ENCODE peak calls at places on chromosomes 4 and X, in six cellular contexts. One of them, this sample, is unnamed.

GRCh38 chrX:13345037-13345436 is 25.2 kb upstream of the ATXN3L start:
- DNase-seq in left ventricle myocardium inferior: no peak
- DNase-seq in central memory CD8-positive, alpha-beta T cell: no peak
- DNase-seq in Karpas-422: no peak
- DNase-seq in fibroblast of mammary gland: no peak
- DNase-seq in NCI-H460: no peak
- DNase-seq in this sample: no peak

GRCh38 chr4:105622269-105622668 is 69.8 kb downstream of the ARHGEF38 start:
- DNase-seq in left ventricle myocardium inferior: no peak
- DNase-seq in NCI-H460: peak; percentile 58
- DNase-seq in central memory CD8-positive, alpha-beta T cell: no peak
- DNase-seq in fibroblast of mammary gland: peak; percentile 62
- DNase-seq in Karpas-422: no peak
- DNase-seq in this sample: no peak

GRCh38 chrX:107849747-107850478 is 24.2 kb downstream of the MID2 start:
- DNase-seq in Karpas-422: no peak
- DNase-seq in fibroblast of mammary gland: peak; percentile 19
- DNase-seq in central memory CD8-positive, alpha-beta T cell: no peak
- DNase-seq in left ventricle myocardium inferior: no peak
- DNase-seq in NCI-H460: no peak
- DNase-seq in this sample: no peak

GRCh38 chrX:16778545-16778944 is 7.7 kb upstream of the TXLNG start:
- DNase-seq in Karpas-422: no peak
- DNase-seq in NCI-H460: no peak
- DNase-seq in fibroblast of mammary gland: no peak
- DNase-seq in left ventricle myocardium inferior: no peak
- DNase-seq in central memory CD8-positive, alpha-beta T cell: no peak
- DNase-seq in this sample: no peak

GRCh38 chr4:184444953-184445309 is 29.4 kb downstream of the IRF2 start:
- DNase-seq in fibroblast of mammary gland: no peak
- DNase-seq in Karpas-422: no peak
- DNase-seq in NCI-H460: no peak
- DNase-seq in left ventricle myocardium inferior: no peak
- DNase-seq in central memory CD8-positive, alpha-beta T cell: no peak
- DNase-seq in this sample: no peak

GRCh38 chr4:148795156-148795864 is 353.1 kb upstream of the NR3C2 start:
- DNase-seq in Karpas-422: no peak
- DNase-seq in fibroblast of mammary gland: no peak
- DNase-seq in left ventricle myocardium inferior: peak; percentile 25
- DNase-seq in NCI-H460: no peak
- DNase-seq in central memory CD8-positive, alpha-beta T cell: no peak
- DNase-seq in this sample: no peak

GRCh38 chr4:151012836-151013235 is 2.2 kb downstream of the LRBA start:
- DNase-seq in fibroblast of mammary gland: no peak
- DNase-seq in Karpas-422: no peak
- DNase-seq in NCI-H460: no peak
- DNase-seq in left ventricle myocardium inferior: no peak
- DNase-seq in central memory CD8-positive, alpha-beta T cell: no peak
- DNase-seq in this sample: no peak

GRCh38 chr4:71186257-71186565 is 152.6 kb upstream of the SLC4A4 start:
- DNase-seq in fibroblast of mammary gland: no peak
- DNase-seq in NCI-H460: no peak
- DNase-seq in central memory CD8-positive, alpha-beta T cell: no peak
- DNase-seq in left ventricle myocardium inferior: no peak
- DNase-seq in Karpas-422: no peak
- DNase-seq in this sample: no peak